ENCODE peak calls at places on chromosomes 7 and 10, in seven cellular contexts. One of them, this sample, is unnamed.

GRCh38 chr10:86130737-86131475 is 235.7 kb downstream of the GRID1 start:
- DNase-seq in AG10803: no peak
- DNase-seq in HTR-8/SVneo: no peak
- DNase-seq in AG09319: no peak
- DNase-seq in GM04504: no peak
- DNase-seq in occipital lobe: no peak
- DNase-seq in stimulated activated CD4-positive, alpha-beta T cell treated with anti-CD3 and anti-CD28 coated beads, Interleukin-12 subunit alpha, Interleukin-12 subunit beta, amount 100 ng/mL, for 4 hours: no peak
- DNase-seq in this sample: no peak

GRCh38 chr7:17774248-17774647 is 166.0 kb downstream of the SNX13 start:
- DNase-seq in AG10803: peak
- DNase-seq in HTR-8/SVneo: no peak
- DNase-seq in AG09319: peak
- DNase-seq in GM04504: peak
- DNase-seq in occipital lobe: no peak
- DNase-seq in stimulated activated CD4-positive, alpha-beta T cell treated with anti-CD3 and anti-CD28 coated beads, Interleukin-12 subunit alpha, Interleukin-12 subunit beta, amount 100 ng/mL, for 4 hours: no peak
- DNase-seq in this sample: peak

GRCh38 chr7:17463511-17464085 is 165.1 kb downstream of the AHR start:
- DNase-seq in AG10803: no peak
- DNase-seq in HTR-8/SVneo: no peak
- DNase-seq in AG09319: no peak
- DNase-seq in GM04504: no peak
- DNase-seq in occipital lobe: no peak
- DNase-seq in stimulated activated CD4-positive, alpha-beta T cell treated with anti-CD3 and anti-CD28 coated beads, Interleukin-12 subunit alpha, Interleukin-12 subunit beta, amount 100 ng/mL, for 4 hours: no peak
- DNase-seq in this sample: no peak

GRCh38 chr7:11492307-11492706 is 339.7 kb downstream of the THSD7A start:
- DNase-seq in AG10803: no peak
- DNase-seq in HTR-8/SVneo: no peak
- DNase-seq in AG09319: no peak
- DNase-seq in GM04504: no peak
- DNase-seq in occipital lobe: no peak
- DNase-seq in stimulated activated CD4-positive, alpha-beta T cell treated with anti-CD3 and anti-CD28 coated beads, Interleukin-12 subunit alpha, Interleukin-12 subunit beta, amount 100 ng/mL, for 4 hours: no peak
- DNase-seq in this sample: no peak

GRCh38 chr7:112182749-112183148 is 23.4 kb downstream of the DOCK4 start:
- DNase-seq in AG10803: no peak
- DNase-seq in HTR-8/SVneo: no peak
- DNase-seq in AG09319: no peak
- DNase-seq in GM04504: no peak
- DNase-seq in occipital lobe: peak
- DNase-seq in stimulated activated CD4-positive, alpha-beta T cell treated with anti-CD3 and anti-CD28 coated beads, Interleukin-12 subunit alpha, Interleukin-12 subunit beta, amount 100 ng/mL, for 4 hours: no peak
- DNase-seq in this sample: no peak

GRCh38 chr10:77118603-77119282 is 518.9 kb downstream of the KCNMA1 start:
- DNase-seq in AG10803: no peak
- DNase-seq in HTR-8/SVneo: no peak
- DNase-seq in AG09319: no peak
- DNase-seq in GM04504: no peak
- DNase-seq in occipital lobe: no peak
- DNase-seq in stimulated activated CD4-positive, alpha-beta T cell treated with anti-CD3 and anti-CD28 coated beads, Interleukin-12 subunit alpha, Interleukin-12 subunit beta, amount 100 ng/mL, for 4 hours: no peak
- DNase-seq in this sample: no peak

GRCh38 chr7:4486932-4487331 is 195.2 kb upstream of the FOXK1 start:
- DNase-seq in AG10803: no peak
- DNase-seq in HTR-8/SVneo: no peak
- DNase-seq in AG09319: no peak
- DNase-seq in GM04504: no peak
- DNase-seq in occipital lobe: no peak
- DNase-seq in stimulated activated CD4-positive, alpha-beta T cell treated with anti-CD3 and anti-CD28 coated beads, Interleukin-12 subunit alpha, Interleukin-12 subunit beta, amount 100 ng/mL, for 4 hours: no peak
- DNase-seq in this sample: no peak

GRCh38 chr10:130807721-130808120 is 503.8 kb downstream of the TCERG1L start:
- DNase-seq in AG10803: no peak
- DNase-seq in HTR-8/SVneo: no peak
- DNase-seq in AG09319: no peak
- DNase-seq in GM04504: no peak
- DNase-seq in occipital lobe: no peak
- DNase-seq in stimulated activated CD4-positive, alpha-beta T cell treated with anti-CD3 and anti-CD28 coated beads, Interleukin-12 subunit alpha, Interleukin-12 subunit beta, amount 100 ng/mL, for 4 hours: no peak
- DNase-seq in this sample: no peak

GRCh38 chr7:31957090-31957720 is 113.0 kb downstream of the PDE1C start:
- DNase-seq in AG10803: peak
- DNase-seq in HTR-8/SVneo: no peak
- DNase-seq in AG09319: no peak
- DNase-seq in GM04504: no peak
- DNase-seq in occipital lobe: no peak
- DNase-seq in stimulated activated CD4-positive, alpha-beta T cell treated with anti-CD3 and anti-CD28 coated beads, Interleukin-12 subunit alpha, Interleukin-12 subunit beta, amount 100 ng/mL, for 4 hours: no peak
- DNase-seq in this sample: no peak

GRCh38 chr7:125169088-125169487 is 239.5 kb upstream of the POT1 start:
- DNase-seq in AG10803: no peak
- DNase-seq in HTR-8/SVneo: no peak
- DNase-seq in AG09319: no peak
- DNase-seq in GM04504: no peak
- DNase-seq in occipital lobe: no peak
- DNase-seq in stimulated activated CD4-positive, alpha-beta T cell treated with anti-CD3 and anti-CD28 coated beads, Interleukin-12 subunit alpha, Interleukin-12 subunit beta, amount 100 ng/mL, for 4 hours: no peak
- DNase-seq in this sample: no peak

GRCh38 chr10:21978191-21978862 is 25.2 kb downstream of the DNAJC1 start:
- DNase-seq in AG10803: peak
- DNase-seq in HTR-8/SVneo: no peak
- DNase-seq in AG09319: no peak
- DNase-seq in GM04504: no peak
- DNase-seq in occipital lobe: no peak
- DNase-seq in stimulated activated CD4-positive, alpha-beta T cell treated with anti-CD3 and anti-CD28 coated beads, Interleukin-12 subunit alpha, Interleukin-12 subunit beta, amount 100 ng/mL, for 4 hours: no peak
- DNase-seq in this sample: no peak

GRCh38 chr7:32506266-32507054 is 11.2 kb downstream of the AVL9 start:
- DNase-seq in AG10803: peak
- DNase-seq in HTR-8/SVneo: peak
- DNase-seq in AG09319: peak
- DNase-seq in GM04504: peak
- DNase-seq in occipital lobe: no peak
- DNase-seq in stimulated activated CD4-positive, alpha-beta T cell treated with anti-CD3 and anti-CD28 coated beads, Interleukin-12 subunit alpha, Interleukin-12 subunit beta, amount 100 ng/mL, for 4 hours: no peak
- DNase-seq in this sample: peak

GRCh38 chr10:125201791-125202622 is 41.6 kb upstream of the CTBP2 start:
- DNase-seq in AG10803: no peak
- DNase-seq in HTR-8/SVneo: no peak
- DNase-seq in AG09319: no peak
- DNase-seq in GM04504: no peak
- DNase-seq in occipital lobe: no peak
- DNase-seq in stimulated activated CD4-positive, alpha-beta T cell treated with anti-CD3 and anti-CD28 coated beads, Interleukin-12 subunit alpha, Interleukin-12 subunit beta, amount 100 ng/mL, for 4 hours: no peak
- DNase-seq in this sample: no peak

GRCh38 chr7:43038229-43038628 is 74.2 kb upstream of the HECW1 start:
- DNase-seq in AG10803: peak
- DNase-seq in HTR-8/SVneo: no peak
- DNase-seq in AG09319: peak
- DNase-seq in GM04504: peak
- DNase-seq in occipital lobe: no peak
- DNase-seq in stimulated activated CD4-positive, alpha-beta T cell treated with anti-CD3 and anti-CD28 coated beads, Interleukin-12 subunit alpha, Interleukin-12 subunit beta, amount 100 ng/mL, for 4 hours: no peak
- DNase-seq in this sample: peak

GRCh38 chr7:68442931-68443631 is 1155.2 kb upstream of the AUTS2 start:
- DNase-seq in AG10803: no peak
- DNase-seq in HTR-8/SVneo: no peak
- DNase-seq in AG09319: no peak
- DNase-seq in GM04504: no peak
- DNase-seq in occipital lobe: no peak
- DNase-seq in stimulated activated CD4-positive, alpha-beta T cell treated with anti-CD3 and anti-CD28 coated beads, Interleukin-12 subunit alpha, Interleukin-12 subunit beta, amount 100 ng/mL, for 4 hours: no peak
- DNase-seq in this sample: no peak

GRCh38 chr7:30206466-30206865 is 71.7 kb downstream of the MTURN start:
- DNase-seq in AG10803: peak
- DNase-seq in HTR-8/SVneo: peak
- DNase-seq in AG09319: no peak
- DNase-seq in GM04504: peak
- DNase-seq in occipital lobe: peak
- DNase-seq in stimulated activated CD4-positive, alpha-beta T cell treated with anti-CD3 and anti-CD28 coated beads, Interleukin-12 subunit alpha, Interleukin-12 subunit beta, amount 100 ng/mL, for 4 hours: no peak
- DNase-seq in this sample: no peak